ENCODE peak calls at places on chromosomes 7 and 10, in six cellular contexts. One of them, this sample, is unnamed.

GRCh38 chr10:132939957-132940790 is 2.2 kb downstream of the CFAP46 start:
- DNase-seq in IMR-90: peak; percentile 47
- DNase-seq in A549: peak; percentile 60
- DNase-seq in HEK293T: peak; percentile 85
- DNase-seq in K562: peak; percentile 68
- DNase-seq in GM12878: no peak
- DNase-seq in this sample: no peak

GRCh38 chr10:52436664-52437063 is 122.6 kb downstream of the DKK1 start:
- DNase-seq in IMR-90: peak; percentile 93
- DNase-seq in A549: no peak
- DNase-seq in HEK293T: no peak
- DNase-seq in K562: no peak
- DNase-seq in GM12878: no peak
- DNase-seq in this sample: no peak

GRCh38 chr10:112953760-112954159 is 3.7 kb downstream of the TCF7L2 start:
- DNase-seq in IMR-90: peak; percentile 82
- DNase-seq in A549: no peak
- DNase-seq in HEK293T: no peak
- DNase-seq in K562: no peak
- DNase-seq in GM12878: no peak
- DNase-seq in this sample: no peak

GRCh38 chr7:23474098-23474828 is 4.0 kb upstream of the IGF2BP3 start:
- DNase-seq in IMR-90: peak; percentile 95
- DNase-seq in A549: peak; percentile 93
- DNase-seq in HEK293T: peak; percentile 84
- DNase-seq in K562: peak; percentile 97
- DNase-seq in GM12878: peak; percentile 76
- DNase-seq in this sample: peak; percentile 96

GRCh38 chr7:20236043-20236442 is 18.9 kb upstream of the MACC1 start:
- DNase-seq in IMR-90: no peak
- DNase-seq in A549: no peak
- DNase-seq in HEK293T: no peak
- DNase-seq in K562: no peak
- DNase-seq in GM12878: no peak
- DNase-seq in this sample: no peak

GRCh38 chr10:49273082-49273465 is 25.9 kb upstream of the C10orf71 start:
- DNase-seq in IMR-90: no peak
- DNase-seq in A549: no peak
- DNase-seq in HEK293T: no peak
- DNase-seq in K562: no peak
- DNase-seq in GM12878: no peak
- DNase-seq in this sample: no peak

GRCh38 chr10:73413108-73413527 is 740 bp downstream of the ANXA7 start:
- DNase-seq in IMR-90: no peak
- DNase-seq in A549: peak; percentile 62
- DNase-seq in HEK293T: peak; percentile 60
- DNase-seq in K562: peak; percentile 61
- DNase-seq in GM12878: peak; percentile 41
- DNase-seq in this sample: peak; percentile 81

GRCh38 chr10:63214586-63214985 is 81.5 kb downstream of the NRBF2 start:
- DNase-seq in IMR-90: peak; percentile 11
- DNase-seq in A549: no peak
- DNase-seq in HEK293T: no peak
- DNase-seq in K562: no peak
- DNase-seq in GM12878: no peak
- DNase-seq in this sample: no peak

GRCh38 chr7:42107484-42107883 is 129.5 kb downstream of the GLI3 start:
- DNase-seq in IMR-90: no peak
- DNase-seq in A549: no peak
- DNase-seq in HEK293T: peak; percentile 45
- DNase-seq in K562: no peak
- DNase-seq in GM12878: no peak
- DNase-seq in this sample: no peak

GRCh38 chr7:51069411-51070083 is 247.1 kb downstream of the COBL start:
- DNase-seq in IMR-90: no peak
- DNase-seq in A549: no peak
- DNase-seq in HEK293T: no peak
- DNase-seq in K562: no peak
- DNase-seq in GM12878: no peak
- DNase-seq in this sample: no peak

GRCh38 chr7:7122701-7123281 is 59.6 kb upstream of the C1GALT1 start:
- DNase-seq in IMR-90: peak; percentile 36
- DNase-seq in A549: no peak
- DNase-seq in HEK293T: no peak
- DNase-seq in K562: no peak
- DNase-seq in GM12878: no peak
- DNase-seq in this sample: no peak

GRCh38 chr7:101586971-101587370 is 42.1 kb downstream of the MYL10 start:
- DNase-seq in IMR-90: no peak
- DNase-seq in A549: no peak
- DNase-seq in HEK293T: no peak
- DNase-seq in K562: peak; percentile 13
- DNase-seq in GM12878: no peak
- DNase-seq in this sample: no peak
- TF ChIP-seq BHLHE40 in IMR-90: no peak
- TF ChIP-seq BHLHE40 in A549: no peak
- TF ChIP-seq BHLHE40 in HEK293T: no peak
- TF ChIP-seq BHLHE40 in K562: no peak
- TF ChIP-seq BHLHE40 in GM12878: no peak
- TF ChIP-seq BHLHE40 in this sample: no peak

GRCh38 chr7:561631-562393 is 42.2 kb upstream of the PDGFA start:
- DNase-seq in IMR-90: no peak
- DNase-seq in A549: no peak
- DNase-seq in HEK293T: no peak
- DNase-seq in K562: no peak
- DNase-seq in GM12878: no peak
- DNase-seq in this sample: no peak
- TF ChIP-seq BHLHE40 in IMR-90: no peak
- TF ChIP-seq BHLHE40 in A549: no peak
- TF ChIP-seq BHLHE40 in HEK293T: no peak
- TF ChIP-seq BHLHE40 in K562: no peak
- TF ChIP-seq BHLHE40 in GM12878: no peak
- TF ChIP-seq BHLHE40 in this sample: no peak

DNA sequence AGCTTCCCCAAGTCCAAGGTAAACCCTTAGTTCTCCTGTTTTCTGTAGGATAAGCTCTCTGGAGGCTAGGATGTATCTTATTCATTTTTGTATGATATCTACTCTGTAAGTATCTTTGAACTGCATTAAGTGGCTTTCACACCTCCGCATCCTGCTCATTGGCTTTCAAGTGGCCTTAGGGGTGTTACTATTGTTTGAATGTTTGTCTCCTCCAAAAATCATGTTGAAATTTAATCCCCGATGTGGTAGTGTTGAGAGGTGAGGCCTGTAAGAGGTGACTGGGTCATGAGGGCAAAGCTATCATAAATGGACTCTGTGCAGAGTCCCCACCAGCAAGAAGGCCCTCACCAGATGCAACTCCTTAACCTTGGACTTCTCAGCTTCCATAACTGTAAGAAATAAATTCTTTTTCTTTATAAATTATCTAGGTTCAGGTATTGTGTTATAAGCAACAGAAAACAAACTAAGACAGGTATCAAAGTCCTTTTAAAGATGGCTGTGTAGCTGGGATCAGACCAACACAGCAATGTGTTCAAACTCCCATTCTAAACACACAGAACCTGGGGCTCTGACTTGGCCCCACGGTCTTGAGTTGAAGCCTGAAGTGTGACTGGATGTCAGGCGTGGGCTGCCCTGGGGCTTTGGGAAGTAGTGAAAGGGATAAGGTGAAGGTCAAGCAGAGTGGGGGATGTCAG is 25.9 kb downstream of the TBXAS1 start:
- DNase-seq in IMR-90: no peak
- DNase-seq in A549: no peak
- DNase-seq in HEK293T: no peak
- DNase-seq in K562: no peak
- DNase-seq in GM12878: no peak
- DNase-seq in this sample: no peak
- TF ChIP-seq BHLHE40 in IMR-90: no peak
- TF ChIP-seq BHLHE40 in A549: no peak
- TF ChIP-seq BHLHE40 in HEK293T: no peak
- TF ChIP-seq BHLHE40 in K562: no peak
- TF ChIP-seq BHLHE40 in GM12878: no peak
- TF ChIP-seq BHLHE40 in this sample: no peak

GRCh38 chr7:109322833-109323232 is 753.2 kb downstream of the DNAJB9 start:
- DNase-seq in IMR-90: no peak
- DNase-seq in A549: no peak
- DNase-seq in HEK293T: no peak
- DNase-seq in K562: no peak
- DNase-seq in GM12878: no peak
- DNase-seq in this sample: no peak
- TF ChIP-seq BHLHE40 in IMR-90: no peak
- TF ChIP-seq BHLHE40 in A549: no peak
- TF ChIP-seq BHLHE40 in HEK293T: no peak
- TF ChIP-seq BHLHE40 in K562: no peak
- TF ChIP-seq BHLHE40 in GM12878: no peak
- TF ChIP-seq BHLHE40 in this sample: no peak

DNA sequence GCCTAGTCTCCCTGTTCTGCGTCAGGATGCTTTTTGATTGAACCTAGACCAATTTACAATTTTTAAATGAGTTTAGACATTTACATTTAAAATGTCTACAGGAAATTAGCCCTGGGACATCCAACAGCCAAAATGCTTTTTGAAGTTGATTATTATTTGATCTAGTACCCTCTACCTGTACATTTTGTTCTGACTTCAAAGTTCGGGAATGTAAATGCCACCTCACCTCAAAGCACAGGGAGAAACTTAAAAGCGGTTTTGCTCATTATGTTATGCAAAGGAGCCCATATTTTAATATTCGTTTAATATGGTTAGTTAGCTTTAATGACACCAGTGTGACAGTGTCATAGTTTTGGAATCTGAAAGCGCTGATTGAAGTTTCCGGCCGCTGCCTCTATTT is 80.1 kb upstream of the FAM204A start:
- DNase-seq in IMR-90: no peak
- DNase-seq in A549: no peak
- DNase-seq in HEK293T: no peak
- DNase-seq in K562: no peak
- DNase-seq in GM12878: no peak
- DNase-seq in this sample: no peak
- TF ChIP-seq BHLHE40 in IMR-90: no peak
- TF ChIP-seq BHLHE40 in A549: no peak
- TF ChIP-seq BHLHE40 in HEK293T: no peak
- TF ChIP-seq BHLHE40 in K562: no peak
- TF ChIP-seq BHLHE40 in GM12878: no peak
- TF ChIP-seq BHLHE40 in this sample: no peak

GRCh38 chr10:59635502-59636290 is 74.0 kb downstream of the SLC16A9 start:
- DNase-seq in IMR-90: no peak
- DNase-seq in A549: no peak
- DNase-seq in HEK293T: no peak
- DNase-seq in K562: no peak
- DNase-seq in GM12878: no peak
- DNase-seq in this sample: no peak
- TF ChIP-seq BHLHE40 in IMR-90: no peak
- TF ChIP-seq BHLHE40 in A549: no peak
- TF ChIP-seq BHLHE40 in HEK293T: no peak
- TF ChIP-seq BHLHE40 in K562: no peak
- TF ChIP-seq BHLHE40 in GM12878: no peak
- TF ChIP-seq BHLHE40 in this sample: no peak

GRCh38 chr7:4461511-4461910 is 220.6 kb upstream of the FOXK1 start:
- DNase-seq in IMR-90: no peak
- DNase-seq in A549: no peak
- DNase-seq in HEK293T: no peak
- DNase-seq in K562: no peak
- DNase-seq in GM12878: no peak
- DNase-seq in this sample: no peak
- TF ChIP-seq BHLHE40 in IMR-90: no peak
- TF ChIP-seq BHLHE40 in A549: no peak
- TF ChIP-seq BHLHE40 in HEK293T: no peak
- TF ChIP-seq BHLHE40 in K562: no peak
- TF ChIP-seq BHLHE40 in GM12878: no peak
- TF ChIP-seq BHLHE40 in this sample: no peak